ENCODE peak calls at places on chromosome 20, in ten cellular contexts. One of them, this sample, is unnamed.

GRCh38 chr20:24953204-24953565 is 4.1 kb downstream of the CST7 start:
- DNase-seq in foreskin fibroblast: no peak
- DNase-seq in kidney epithelial cell: no peak
- DNase-seq in HCT116: no peak
- DNase-seq in ovary: no peak
- DNase-seq in tibial nerve: no peak
- DNase-seq in breast epithelium: no peak
- DNase-seq in fibroblast of lung: no peak
- DNase-seq in MG63: no peak
- DNase-seq in MM.1S: no peak
- DNase-seq in this sample: no peak

GRCh38 chr20:31719644-31720485 is 2.8 kb downstream of the BCL2L1 start:
- DNase-seq in foreskin fibroblast: peak; percentile 50
- DNase-seq in kidney epithelial cell: peak; percentile 88
- DNase-seq in HCT116: no peak
- DNase-seq in ovary: peak; percentile 7
- DNase-seq in tibial nerve: no peak
- DNase-seq in breast epithelium: no peak
- DNase-seq in fibroblast of lung: no peak
- DNase-seq in MG63: peak; percentile 88
- DNase-seq in MM.1S: no peak
- DNase-seq in this sample: no peak

GRCh38 chr20:14925286-14925685 is 587.9 kb upstream of the FLRT3 start:
- DNase-seq in foreskin fibroblast: peak; percentile 74
- DNase-seq in kidney epithelial cell: no peak
- DNase-seq in HCT116: no peak
- DNase-seq in ovary: no peak
- DNase-seq in tibial nerve: no peak
- DNase-seq in breast epithelium: no peak
- DNase-seq in fibroblast of lung: peak; percentile 29
- DNase-seq in MG63: no peak
- DNase-seq in MM.1S: no peak
- DNase-seq in this sample: peak; percentile 47

GRCh38 chr20:41800040-41800439 is 181.9 kb upstream of the CHD6 start:
- DNase-seq in foreskin fibroblast: no peak
- DNase-seq in kidney epithelial cell: no peak
- DNase-seq in HCT116: no peak
- DNase-seq in ovary: no peak
- DNase-seq in tibial nerve: no peak
- DNase-seq in breast epithelium: no peak
- DNase-seq in fibroblast of lung: no peak
- DNase-seq in MG63: no peak
- DNase-seq in MM.1S: no peak
- DNase-seq in this sample: no peak

GRCh38 chr20:62611794-62612193 is 30.5 kb upstream of the SLCO4A1 start:
- DNase-seq in foreskin fibroblast: no peak
- DNase-seq in kidney epithelial cell: no peak
- DNase-seq in HCT116: no peak
- DNase-seq in ovary: no peak
- DNase-seq in tibial nerve: no peak
- DNase-seq in breast epithelium: no peak
- DNase-seq in fibroblast of lung: no peak
- DNase-seq in MG63: no peak
- DNase-seq in MM.1S: no peak
- DNase-seq in this sample: no peak

GRCh38 chr20:13322621-13323020 is 101.5 kb downstream of the ISM1 start:
- DNase-seq in foreskin fibroblast: no peak
- DNase-seq in kidney epithelial cell: no peak
- DNase-seq in HCT116: no peak
- DNase-seq in ovary: no peak
- DNase-seq in tibial nerve: no peak
- DNase-seq in breast epithelium: no peak
- DNase-seq in fibroblast of lung: no peak
- DNase-seq in MG63: no peak
- DNase-seq in MM.1S: no peak
- DNase-seq in this sample: no peak

GRCh38 chr20:830011-830521 is 3.4 kb upstream of the FAM110A start:
- DNase-seq in foreskin fibroblast: peak; percentile 54
- DNase-seq in kidney epithelial cell: no peak
- DNase-seq in HCT116: no peak
- DNase-seq in ovary: no peak
- DNase-seq in tibial nerve: no peak
- DNase-seq in breast epithelium: peak; percentile 2
- DNase-seq in fibroblast of lung: peak; percentile 51
- DNase-seq in MG63: peak; percentile 14
- DNase-seq in MM.1S: no peak
- DNase-seq in this sample: peak; percentile 8

GRCh38 chr20:35394271-35394670 is 17.5 kb downstream of the UQCC1 start:
- DNase-seq in foreskin fibroblast: no peak
- DNase-seq in kidney epithelial cell: no peak
- DNase-seq in HCT116: no peak
- DNase-seq in ovary: no peak
- DNase-seq in tibial nerve: no peak
- DNase-seq in breast epithelium: no peak
- DNase-seq in fibroblast of lung: no peak
- DNase-seq in MG63: no peak
- DNase-seq in MM.1S: no peak
- DNase-seq in this sample: no peak

GRCh38 chr20:59110607-59111006 is 53.0 kb upstream of the ZNF831 start:
- DNase-seq in foreskin fibroblast: no peak
- DNase-seq in kidney epithelial cell: no peak
- DNase-seq in HCT116: no peak
- DNase-seq in ovary: no peak
- DNase-seq in tibial nerve: no peak
- DNase-seq in breast epithelium: no peak
- DNase-seq in fibroblast of lung: no peak
- DNase-seq in MG63: no peak
- DNase-seq in MM.1S: no peak
- DNase-seq in this sample: no peak

GRCh38 chr20:63457737-63458136 is 14.7 kb downstream of the KCNQ2 start:
- DNase-seq in foreskin fibroblast: peak; percentile 36
- DNase-seq in kidney epithelial cell: peak; percentile 29
- DNase-seq in HCT116: no peak
- DNase-seq in ovary: no peak
- DNase-seq in tibial nerve: no peak
- DNase-seq in breast epithelium: no peak
- DNase-seq in fibroblast of lung: peak; percentile 11
- DNase-seq in MG63: peak; percentile 79
- DNase-seq in MM.1S: peak; percentile 28
- DNase-seq in this sample: peak; percentile 22

GRCh38 chr20:14334306-14334930 is 3.0 kb downstream of the FLRT3 start:
- DNase-seq in foreskin fibroblast: peak; percentile 81
- DNase-seq in kidney epithelial cell: peak; percentile 32
- DNase-seq in HCT116: no peak
- DNase-seq in ovary: peak; percentile 53
- DNase-seq in tibial nerve: no peak
- DNase-seq in breast epithelium: no peak
- DNase-seq in fibroblast of lung: peak; percentile 76
- DNase-seq in MG63: peak; percentile 74
- DNase-seq in MM.1S: peak; percentile 62
- DNase-seq in this sample: peak; percentile 60

GRCh38 chr20:60055740-60056139 is 97.5 kb downstream of the CDH26 start:
- DNase-seq in foreskin fibroblast: peak; percentile 27
- DNase-seq in kidney epithelial cell: no peak
- DNase-seq in HCT116: no peak
- DNase-seq in ovary: no peak
- DNase-seq in tibial nerve: no peak
- DNase-seq in breast epithelium: no peak
- DNase-seq in fibroblast of lung: no peak
- DNase-seq in MG63: no peak
- DNase-seq in MM.1S: no peak
- DNase-seq in this sample: peak; percentile 25

GRCh38 chr20:37848706-37849105 is 54.2 kb upstream of the VSTM2L start:
- DNase-seq in foreskin fibroblast: no peak
- DNase-seq in kidney epithelial cell: no peak
- DNase-seq in HCT116: no peak
- DNase-seq in ovary: no peak
- DNase-seq in tibial nerve: no peak
- DNase-seq in breast epithelium: no peak
- DNase-seq in fibroblast of lung: no peak
- DNase-seq in MG63: no peak
- DNase-seq in MM.1S: no peak
- DNase-seq in this sample: no peak

GRCh38 chr20:20295621-20296498 is 72.0 kb upstream of the INSM1 start:
- DNase-seq in foreskin fibroblast: no peak
- DNase-seq in kidney epithelial cell: no peak
- DNase-seq in HCT116: no peak
- DNase-seq in ovary: no peak
- DNase-seq in tibial nerve: no peak
- DNase-seq in breast epithelium: no peak
- DNase-seq in fibroblast of lung: no peak
- DNase-seq in MG63: no peak
- DNase-seq in MM.1S: no peak
- DNase-seq in this sample: peak; percentile 1
- H3K4me3 ChIP-seq in foreskin fibroblast: no peak overlapping the region
- H3K4me3 ChIP-seq in kidney epithelial cell: no peak overlapping the region
- H3K4me3 ChIP-seq in HCT116: no peak overlapping the region
- H3K4me3 ChIP-seq in ovary: no peak overlapping the region
- H3K4me3 ChIP-seq in tibial nerve: no peak overlapping the region
- H3K4me3 ChIP-seq in breast epithelium: no peak overlapping the region
- H3K4me3 ChIP-seq in fibroblast of lung: no peak overlapping the region
- H3K4me3 ChIP-seq in MG63: no peak overlapping the region
- H3K4me3 ChIP-seq in MM.1S: no peak overlapping the region
- H3K4me3 ChIP-seq in this sample: no peak overlapping the region

GRCh38 chr20:54082100-54082499 is 11.7 kb upstream of the BCAS1 start:
- DNase-seq in foreskin fibroblast: no peak
- DNase-seq in kidney epithelial cell: no peak
- DNase-seq in HCT116: no peak
- DNase-seq in ovary: no peak
- DNase-seq in tibial nerve: no peak
- DNase-seq in breast epithelium: no peak
- DNase-seq in fibroblast of lung: no peak
- DNase-seq in MG63: no peak
- DNase-seq in MM.1S: no peak
- DNase-seq in this sample: no peak

GRCh38 chr20:54075322-54075721 is 4.9 kb upstream of the BCAS1 start:
- DNase-seq in foreskin fibroblast: no peak
- DNase-seq in kidney epithelial cell: no peak
- DNase-seq in HCT116: no peak
- DNase-seq in ovary: no peak
- DNase-seq in tibial nerve: no peak
- DNase-seq in breast epithelium: no peak
- DNase-seq in fibroblast of lung: no peak
- DNase-seq in MG63: no peak
- DNase-seq in MM.1S: peak; percentile 21
- DNase-seq in this sample: no peak

GRCh38 chr20:54073288-54073687 is 2.9 kb upstream of the BCAS1 start:
- DNase-seq in foreskin fibroblast: no peak
- DNase-seq in kidney epithelial cell: no peak
- DNase-seq in HCT116: no peak
- DNase-seq in ovary: no peak
- DNase-seq in tibial nerve: no peak
- DNase-seq in breast epithelium: no peak
- DNase-seq in fibroblast of lung: no peak
- DNase-seq in MG63: no peak
- DNase-seq in MM.1S: no peak
- DNase-seq in this sample: no peak

GRCh38 chr20:54076259-54076658 is 5.9 kb upstream of the BCAS1 start:
- DNase-seq in foreskin fibroblast: no peak
- DNase-seq in kidney epithelial cell: no peak
- DNase-seq in HCT116: no peak
- DNase-seq in ovary: no peak
- DNase-seq in tibial nerve: no peak
- DNase-seq in breast epithelium: no peak
- DNase-seq in fibroblast of lung: no peak
- DNase-seq in MG63: no peak
- DNase-seq in MM.1S: no peak
- DNase-seq in this sample: no peak

GRCh38 chr20:54078296-54078695 is 7.9 kb upstream of the BCAS1 start:
- DNase-seq in foreskin fibroblast: no peak
- DNase-seq in kidney epithelial cell: no peak
- DNase-seq in HCT116: no peak
- DNase-seq in ovary: no peak
- DNase-seq in tibial nerve: no peak
- DNase-seq in breast epithelium: no peak
- DNase-seq in fibroblast of lung: no peak
- DNase-seq in MG63: no peak
- DNase-seq in MM.1S: peak; percentile 89
- DNase-seq in this sample: no peak
- H3K4me3 ChIP-seq in foreskin fibroblast: no peak overlapping the region
- H3K4me3 ChIP-seq in kidney epithelial cell: no peak overlapping the region
- H3K4me3 ChIP-seq in HCT116: no peak overlapping the region
- H3K4me3 ChIP-seq in ovary: no peak overlapping the region
- H3K4me3 ChIP-seq in tibial nerve: no peak overlapping the region
- H3K4me3 ChIP-seq in breast epithelium: no peak overlapping the region
- H3K4me3 ChIP-seq in fibroblast of lung: no peak overlapping the region
- H3K4me3 ChIP-seq in MG63: no peak overlapping the region
- H3K4me3 ChIP-seq in MM.1S: peak overlapping the region; percentile 7
- H3K4me3 ChIP-seq in this sample: no peak overlapping the region

DNA sequence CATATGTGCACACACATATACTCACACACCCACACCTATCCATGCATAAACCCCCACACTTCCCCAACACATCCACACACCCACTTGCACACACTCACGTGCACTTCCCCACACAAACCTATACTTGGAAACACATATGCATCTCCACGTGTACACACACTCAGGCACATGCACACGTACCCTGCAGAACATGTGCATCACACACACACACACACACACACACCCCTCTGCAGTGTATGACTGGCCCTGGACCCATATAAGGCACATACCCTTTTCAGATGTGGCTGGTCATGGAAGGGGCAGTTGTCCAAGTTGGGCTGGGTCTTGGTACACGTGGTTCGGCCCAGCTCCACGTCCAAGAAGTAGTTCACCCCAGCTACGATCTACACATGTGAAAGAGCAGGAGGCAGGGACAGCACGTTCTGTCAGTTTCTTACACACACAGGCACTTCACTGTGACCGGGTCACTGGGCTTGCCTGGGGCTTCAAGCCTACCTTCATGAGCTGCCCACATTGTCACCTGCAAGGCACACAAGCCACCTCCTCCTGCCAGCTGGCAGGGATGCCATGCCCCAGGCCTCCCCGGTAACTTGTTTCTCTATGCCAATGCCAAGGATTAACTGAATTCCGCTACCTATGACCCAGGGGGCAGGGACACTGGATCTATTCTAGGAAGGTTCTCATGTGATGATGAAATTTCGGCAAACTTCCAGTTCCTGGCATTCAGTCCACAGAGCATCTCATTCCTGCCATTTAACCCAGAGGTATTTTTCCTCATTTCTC is 2.6 kb downstream of the CST3 start:
- DNase-seq in foreskin fibroblast: peak; percentile 67
- DNase-seq in kidney epithelial cell: no peak
- DNase-seq in HCT116: no peak
- DNase-seq in ovary: no peak
- DNase-seq in tibial nerve: peak; percentile 33
- DNase-seq in breast epithelium: peak; percentile 66
- DNase-seq in fibroblast of lung: no peak
- DNase-seq in MG63: no peak
- DNase-seq in MM.1S: no peak
- DNase-seq in this sample: peak; percentile 59
- H3K4me3 ChIP-seq in foreskin fibroblast: no peak overlapping the region
- H3K4me3 ChIP-seq in kidney epithelial cell: no peak overlapping the region
- H3K4me3 ChIP-seq in HCT116: no peak overlapping the region
- H3K4me3 ChIP-seq in ovary: no peak overlapping the region
- H3K4me3 ChIP-seq in tibial nerve: peak overlapping the region; percentile 11
- H3K4me3 ChIP-seq in breast epithelium: peak overlapping the region; percentile 27
- H3K4me3 ChIP-seq in fibroblast of lung: no peak overlapping the region
- H3K4me3 ChIP-seq in MG63: no peak overlapping the region
- H3K4me3 ChIP-seq in MM.1S: no peak overlapping the region
- H3K4me3 ChIP-seq in this sample: peak overlapping the region; percentile 90

DNA sequence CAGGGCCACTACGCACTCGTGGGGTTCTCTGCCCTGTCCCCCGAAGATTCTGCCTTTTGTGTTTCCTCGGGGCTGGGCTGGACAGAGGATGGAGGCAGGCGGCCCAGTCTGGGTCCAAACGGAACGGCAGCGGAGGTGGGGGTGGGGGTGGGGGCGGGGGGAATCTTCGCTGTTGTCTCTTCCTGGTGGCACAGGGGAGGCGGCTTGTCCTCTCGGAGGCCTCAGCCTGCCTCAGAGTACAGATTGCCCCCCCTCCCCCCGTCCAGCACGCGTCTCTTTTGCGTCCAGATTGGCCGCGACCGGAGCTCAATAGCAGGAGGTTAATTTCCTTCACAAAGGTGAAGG is 1.4 kb upstream of the INSM1 start:
- DNase-seq in foreskin fibroblast: no peak
- DNase-seq in kidney epithelial cell: no peak
- DNase-seq in HCT116: no peak
- DNase-seq in ovary: no peak
- DNase-seq in tibial nerve: no peak
- DNase-seq in breast epithelium: no peak
- DNase-seq in fibroblast of lung: no peak
- DNase-seq in MG63: no peak
- DNase-seq in MM.1S: no peak
- DNase-seq in this sample: no peak
- H3K4me3 ChIP-seq in foreskin fibroblast: no peak overlapping the region
- H3K4me3 ChIP-seq in kidney epithelial cell: no peak overlapping the region
- H3K4me3 ChIP-seq in HCT116: no peak overlapping the region
- H3K4me3 ChIP-seq in ovary: no peak overlapping the region
- H3K4me3 ChIP-seq in tibial nerve: peak overlapping the region; percentile 18
- H3K4me3 ChIP-seq in breast epithelium: peak overlapping the region; percentile 35
- H3K4me3 ChIP-seq in fibroblast of lung: no peak overlapping the region
- H3K4me3 ChIP-seq in MG63: no peak overlapping the region
- H3K4me3 ChIP-seq in MM.1S: no peak overlapping the region
- H3K4me3 ChIP-seq in this sample: no peak overlapping the region

This sample was measured in fibroblast of mammary gland.